ENCODE peak calls at places on chromosomes 5 and 9, in eight cellular contexts. E is T-helper 9 cell; F is Caco-2; H is stimulated activated CD4-positive, alpha-beta T cell treated with anti-CD3 and anti-CD28 coated beads, Interleukin-15, amount 100 ng/mL, for 1 hour; Q is amniotic epithelial cell; N is amniotic stem cell; W is SHP77; D is cerebellum. T is an unnamed sample.

GRCh38 chr5:73437126-73438047 is 11.2 kb downstream of the FOXD1 start:
- DNase-seq in F (peak), W (peak), N (peak), E (no peak), D (no peak), H (no peak), Q (peak), T (peak)

GRCh38 chr5:74017786-74018211 is 391.8 kb downstream of the ARHGEF28 start:
- DNase-seq in W (no peak), H (no peak), Q (peak), F (no peak), D (peak), E (no peak), N (peak), T (peak)

GRCh38 chr5:16826379-16827125 is 109.5 kb downstream of the MYO10 start:
- DNase-seq in F (no peak), E (no peak), D (no peak), H (no peak), N (no peak), Q (no peak), W (no peak), T (no peak)

GRCh38 chr5:1168751-1169607 is 32.4 kb upstream of the SLC6A19 start:
- DNase-seq in Q (no peak), W (no peak), N (no peak), E (no peak), D (no peak), F (no peak), H (no peak), T (no peak)

GRCh38 chr9:104855837-104856236 is 72.1 kb downstream of the ABCA1 start:
- DNase-seq in Q (no peak), F (no peak), N (no peak), H (no peak), W (no peak), D (no peak), E (no peak), T (no peak)

GRCh38 chr5:90408571-90409317 is 812 bp downstream of the CETN3 start:
- DNase-seq in F (peak), E (no peak), D (peak), W (no peak), H (no peak), N (no peak), Q (no peak), T (peak)

GRCh38 chr5:27015758-27016157 is 22.6 kb downstream of the CDH9 start:
- DNase-seq in F (no peak), W (peak), N (no peak), H (no peak), D (no peak), Q (peak), E (no peak), T (no peak)

GRCh38 chr9:127562841-127563523 is 49.1 kb upstream of the STXBP1 start:
- DNase-seq in Q (peak), D (no peak), W (no peak), N (no peak), F (no peak), H (no peak), E (no peak), T (no peak)

GRCh38 chr9:103245369-103245768 is 250.2 kb downstream of the CYLC2 start:
- DNase-seq in Q (peak), E (no peak), D (no peak), W (no peak), N (no peak), F (no peak), H (no peak), T (no peak)

GRCh38 chr5:73853091-73853490 is 227.1 kb downstream of the ARHGEF28 start:
- DNase-seq in F (no peak), W (no peak), N (peak), D (no peak), E (no peak), Q (no peak), H (no peak), T (peak)

GRCh38 chr5:178265746-178266145 is 33.1 kb upstream of the PHYKPL start:
- DNase-seq in E (no peak), D (no peak), H (no peak), Q (no peak), W (no peak), F (no peak), N (no peak), T (no peak)

GRCh38 chr5:91269198-91269597 is 113.9 kb downstream of the ARRDC3 start:
- DNase-seq in W (no peak), H (no peak), D (no peak), N (no peak), E (no peak), F (no peak), Q (no peak), T (no peak)

GRCh38 chr5:100270323-100270771 is 264.8 kb upstream of the FAM174A start:
- DNase-seq in H (no peak), D (no peak), Q (no peak), W (no peak), F (no peak), N (no peak), E (no peak), T (no peak)

GRCh38 chr9:132572921-132573320 is 9.5 kb upstream of the BARHL1 start:
- DNase-seq in H (no peak), F (peak), E (no peak), D (no peak), W (no peak), N (no peak), Q (peak), T (no peak)

GRCh38 chr5:172616136-172616535 is 24.9 kb upstream of the NEURL1B start:
- DNase-seq in W (no peak), N (no peak), H (no peak), D (no peak), E (no peak), Q (peak), F (no peak), T (no peak)

GRCh38 chr9:110029422-110029814 is 178.5 kb downstream of the C9orf152 start:
- DNase-seq in H (no peak), Q (peak), F (peak), W (no peak), D (no peak), E (no peak), N (peak), T (peak)

T was measured in A673.